ENCODE peak calls at places on chromosomes 3 and 15, in four cellular contexts. D, X, M and A are unnamed samples.

GRCh38 chr3:106824856-106825255 is 552.4 kb upstream of the CCDC54 start:
- DNase-seq in D (peak; percentile 3), X (no peak), M (no peak), A (no peak)

GRCh38 chr3:160661660-160662059 is 15.3 kb upstream of the ARL14 start:
- DNase-seq in D (no peak), X (no peak), M (no peak), A (peak; percentile 33)

GRCh38 chr3:73499787-73500186 is 125.0 kb downstream of the PDZRN3 start:
- DNase-seq in D (no peak), X (no peak), M (no peak), A (no peak)

GRCh38 chr3:121482651-121483050 is 63.1 kb downstream of the POLQ start:
- DNase-seq in D (peak; percentile 17), X (no peak), M (no peak), A (no peak)

GRCh38 chr3:186603159-186603558 is 9.7 kb upstream of the AHSG start:
- DNase-seq in D (no peak), X (no peak), M (no peak), A (no peak)

GRCh38 chr3:5162102-5162501 is 25.4 kb upstream of the EDEM1 start:
- DNase-seq in D (no peak), X (no peak), M (no peak), A (no peak)

GRCh38 chr15:45228931-45229330 is 23.1 kb upstream of the SLC28A2 start:
- DNase-seq in D (no peak), X (no peak), M (no peak), A (no peak)

GRCh38 chr3:103950676-103951075 is 1416.0 kb upstream of the ALCAM start:
- DNase-seq in D (no peak), X (no peak), M (no peak), A (no peak)

GRCh38 chr3:15795563-15796308 is 2.0 kb downstream of the ANKRD28 start:
- DNase-seq in D (no peak), X (no peak), M (no peak), A (no peak)